ENCODE peak calls at places on chromosomes 12 and 14, in nine cellular contexts. One of them, this sample, is unnamed.

GRCh38 chr12:26721800-26722199 is 111.2 kb downstream of the ITPR2 start:
- DNase-seq in NT2/D1: no peak
- DNase-seq in activated B cell treated with CpG ODN at 0.5 μM for 24 hours: no peak
- DNase-seq in brain microvascular endothelial cell: no peak
- DNase-seq in NCI-H748 treated with DMSO at 0.1 percent for 48 hours: no peak
- DNase-seq in occipital lobe: no peak
- DNase-seq in astrocyte of the hippocampus: no peak
- DNase-seq in GM23248: peak
- DNase-seq in amniotic epithelial cell: no peak
- DNase-seq in this sample: no peak

GRCh38 chr12:44403185-44403584 is 472.9 kb downstream of the NELL2 start:
- DNase-seq in NT2/D1: no peak
- DNase-seq in activated B cell treated with CpG ODN at 0.5 μM for 24 hours: no peak
- DNase-seq in brain microvascular endothelial cell: no peak
- DNase-seq in NCI-H748 treated with DMSO at 0.1 percent for 48 hours: no peak
- DNase-seq in occipital lobe: no peak
- DNase-seq in astrocyte of the hippocampus: no peak
- DNase-seq in GM23248: no peak
- DNase-seq in amniotic epithelial cell: no peak
- DNase-seq in this sample: no peak

GRCh38 chr12:22100952-22101748 is 55.1 kb downstream of the CMAS start:
- DNase-seq in NT2/D1: peak
- DNase-seq in activated B cell treated with CpG ODN at 0.5 μM for 24 hours: no peak
- DNase-seq in brain microvascular endothelial cell: peak
- DNase-seq in NCI-H748 treated with DMSO at 0.1 percent for 48 hours: peak
- DNase-seq in occipital lobe: no peak
- DNase-seq in astrocyte of the hippocampus: peak
- DNase-seq in GM23248: peak
- DNase-seq in amniotic epithelial cell: peak
- DNase-seq in this sample: no peak

GRCh38 chr14:50410921-50411320 is 14.2 kb upstream of the CDKL1 start:
- DNase-seq in NT2/D1: no peak
- DNase-seq in activated B cell treated with CpG ODN at 0.5 μM for 24 hours: no peak
- DNase-seq in brain microvascular endothelial cell: no peak
- DNase-seq in NCI-H748 treated with DMSO at 0.1 percent for 48 hours: no peak
- DNase-seq in occipital lobe: no peak
- DNase-seq in astrocyte of the hippocampus: peak
- DNase-seq in GM23248: peak
- DNase-seq in amniotic epithelial cell: peak
- DNase-seq in this sample: no peak

GRCh38 chr12:91357381-91357780 is 174.8 kb upstream of the DCN start:
- DNase-seq in NT2/D1: no peak
- DNase-seq in activated B cell treated with CpG ODN at 0.5 μM for 24 hours: no peak
- DNase-seq in brain microvascular endothelial cell: no peak
- DNase-seq in NCI-H748 treated with DMSO at 0.1 percent for 48 hours: no peak
- DNase-seq in occipital lobe: no peak
- DNase-seq in astrocyte of the hippocampus: no peak
- DNase-seq in GM23248: no peak
- DNase-seq in amniotic epithelial cell: peak
- DNase-seq in this sample: no peak

GRCh38 chr12:132839558-132840235 is 11.0 kb upstream of the GOLGA3 start:
- DNase-seq in NT2/D1: no peak
- DNase-seq in activated B cell treated with CpG ODN at 0.5 μM for 24 hours: no peak
- DNase-seq in brain microvascular endothelial cell: no peak
- DNase-seq in NCI-H748 treated with DMSO at 0.1 percent for 48 hours: no peak
- DNase-seq in occipital lobe: no peak
- DNase-seq in astrocyte of the hippocampus: no peak
- DNase-seq in GM23248: no peak
- DNase-seq in amniotic epithelial cell: no peak
- DNase-seq in this sample: no peak

GRCh38 chr12:22812531-22812930 is 187.6 kb downstream of the ETNK1 start:
- DNase-seq in NT2/D1: no peak
- DNase-seq in activated B cell treated with CpG ODN at 0.5 μM for 24 hours: no peak
- DNase-seq in brain microvascular endothelial cell: no peak
- DNase-seq in NCI-H748 treated with DMSO at 0.1 percent for 48 hours: no peak
- DNase-seq in occipital lobe: no peak
- DNase-seq in astrocyte of the hippocampus: no peak
- DNase-seq in GM23248: no peak
- DNase-seq in amniotic epithelial cell: no peak
- DNase-seq in this sample: no peak

GRCh38 chr12:102567031-102567985 is 86.9 kb upstream of the IGF1 start:
- DNase-seq in NT2/D1: no peak
- DNase-seq in activated B cell treated with CpG ODN at 0.5 μM for 24 hours: no peak
- DNase-seq in brain microvascular endothelial cell: peak
- DNase-seq in NCI-H748 treated with DMSO at 0.1 percent for 48 hours: no peak
- DNase-seq in occipital lobe: no peak
- DNase-seq in astrocyte of the hippocampus: peak
- DNase-seq in GM23248: peak
- DNase-seq in amniotic epithelial cell: peak
- DNase-seq in this sample: peak

GRCh38 chr14:102774391-102775153 is 2.7 kb upstream of the TRAF3 start:
- DNase-seq in NT2/D1: peak
- DNase-seq in activated B cell treated with CpG ODN at 0.5 μM for 24 hours: peak
- DNase-seq in brain microvascular endothelial cell: peak
- DNase-seq in NCI-H748 treated with DMSO at 0.1 percent for 48 hours: peak
- DNase-seq in occipital lobe: no peak
- DNase-seq in astrocyte of the hippocampus: peak
- DNase-seq in GM23248: peak
- DNase-seq in amniotic epithelial cell: peak
- DNase-seq in this sample: no peak

GRCh38 chr12:11992515-11992914 is 78.2 kb upstream of the BCL2L14 start:
- DNase-seq in NT2/D1: no peak
- DNase-seq in activated B cell treated with CpG ODN at 0.5 μM for 24 hours: no peak
- DNase-seq in brain microvascular endothelial cell: no peak
- DNase-seq in NCI-H748 treated with DMSO at 0.1 percent for 48 hours: no peak
- DNase-seq in occipital lobe: no peak
- DNase-seq in astrocyte of the hippocampus: no peak
- DNase-seq in GM23248: no peak
- DNase-seq in amniotic epithelial cell: no peak
- DNase-seq in this sample: no peak

GRCh38 chr14:103057028-103057371 is 349 bp downstream of the CDC42BPB start:
- DNase-seq in NT2/D1: no peak
- DNase-seq in activated B cell treated with CpG ODN at 0.5 μM for 24 hours: no peak
- DNase-seq in brain microvascular endothelial cell: no peak
- DNase-seq in NCI-H748 treated with DMSO at 0.1 percent for 48 hours: no peak
- DNase-seq in occipital lobe: no peak
- DNase-seq in astrocyte of the hippocampus: no peak
- DNase-seq in GM23248: no peak
- DNase-seq in amniotic epithelial cell: peak
- DNase-seq in this sample: no peak

GRCh38 chr12:54989829-54990228 is 5.3 kb upstream of the TESPA1 start:
- DNase-seq in NT2/D1: no peak
- DNase-seq in activated B cell treated with CpG ODN at 0.5 μM for 24 hours: no peak
- DNase-seq in brain microvascular endothelial cell: no peak
- DNase-seq in NCI-H748 treated with DMSO at 0.1 percent for 48 hours: no peak
- DNase-seq in occipital lobe: peak
- DNase-seq in astrocyte of the hippocampus: no peak
- DNase-seq in GM23248: no peak
- DNase-seq in amniotic epithelial cell: no peak
- DNase-seq in this sample: no peak

GRCh38 chr14:23399591-23399990 is 8.5 kb downstream of the MYH6 start:
- DNase-seq in NT2/D1: no peak
- DNase-seq in activated B cell treated with CpG ODN at 0.5 μM for 24 hours: no peak
- DNase-seq in brain microvascular endothelial cell: no peak
- DNase-seq in NCI-H748 treated with DMSO at 0.1 percent for 48 hours: no peak
- DNase-seq in occipital lobe: no peak
- DNase-seq in astrocyte of the hippocampus: no peak
- DNase-seq in GM23248: no peak
- DNase-seq in amniotic epithelial cell: peak
- DNase-seq in this sample: no peak

GRCh38 chr14:58243790-58244555 is 670 bp upstream of the PSMA3 start:
- DNase-seq in NT2/D1: no peak
- DNase-seq in activated B cell treated with CpG ODN at 0.5 μM for 24 hours: no peak
- DNase-seq in brain microvascular endothelial cell: no peak
- DNase-seq in NCI-H748 treated with DMSO at 0.1 percent for 48 hours: peak
- DNase-seq in occipital lobe: no peak
- DNase-seq in astrocyte of the hippocampus: peak
- DNase-seq in GM23248: peak
- DNase-seq in amniotic epithelial cell: no peak
- DNase-seq in this sample: peak

GRCh38 chr12:49188205-49188915 is 520 bp downstream of the TUBA1A start:
- DNase-seq in NT2/D1: peak
- DNase-seq in activated B cell treated with CpG ODN at 0.5 μM for 24 hours: peak
- DNase-seq in brain microvascular endothelial cell: peak
- DNase-seq in NCI-H748 treated with DMSO at 0.1 percent for 48 hours: peak
- DNase-seq in occipital lobe: peak
- DNase-seq in astrocyte of the hippocampus: peak
- DNase-seq in GM23248: peak
- DNase-seq in amniotic epithelial cell: peak
- DNase-seq in this sample: peak

GRCh38 chr14:20522332-20522731 is 17.0 kb downstream of the RNASE10 start:
- DNase-seq in NT2/D1: no peak
- DNase-seq in activated B cell treated with CpG ODN at 0.5 μM for 24 hours: no peak
- DNase-seq in brain microvascular endothelial cell: no peak
- DNase-seq in NCI-H748 treated with DMSO at 0.1 percent for 48 hours: no peak
- DNase-seq in occipital lobe: no peak
- DNase-seq in astrocyte of the hippocampus: no peak
- DNase-seq in GM23248: no peak
- DNase-seq in amniotic epithelial cell: peak
- DNase-seq in this sample: no peak

GRCh38 chr14:57870686-57871457 is 5.0 kb upstream of the SLC35F4 start:
- DNase-seq in NT2/D1: no peak
- DNase-seq in activated B cell treated with CpG ODN at 0.5 μM for 24 hours: no peak
- DNase-seq in brain microvascular endothelial cell: no peak
- DNase-seq in NCI-H748 treated with DMSO at 0.1 percent for 48 hours: no peak
- DNase-seq in occipital lobe: no peak
- DNase-seq in astrocyte of the hippocampus: no peak
- DNase-seq in GM23248: no peak
- DNase-seq in amniotic epithelial cell: no peak
- DNase-seq in this sample: no peak

GRCh38 chr14:53953002-53953827 is 3.4 kb downstream of the BMP4 start:
- DNase-seq in NT2/D1: no peak
- DNase-seq in activated B cell treated with CpG ODN at 0.5 μM for 24 hours: no peak
- DNase-seq in brain microvascular endothelial cell: peak
- DNase-seq in NCI-H748 treated with DMSO at 0.1 percent for 48 hours: peak
- DNase-seq in occipital lobe: peak
- DNase-seq in astrocyte of the hippocampus: peak
- DNase-seq in GM23248: peak
- DNase-seq in amniotic epithelial cell: peak
- DNase-seq in this sample: no peak

GRCh38 chr12:110937104-110937641 is 16.8 kb upstream of the MYL2 start:
- DNase-seq in NT2/D1: peak
- DNase-seq in activated B cell treated with CpG ODN at 0.5 μM for 24 hours: peak
- DNase-seq in brain microvascular endothelial cell: peak
- DNase-seq in NCI-H748 treated with DMSO at 0.1 percent for 48 hours: peak
- DNase-seq in occipital lobe: peak
- DNase-seq in astrocyte of the hippocampus: peak
- DNase-seq in GM23248: peak
- DNase-seq in amniotic epithelial cell: peak
- DNase-seq in this sample: no peak

GRCh38 chr12:11849752-11850504 is 200.5 kb downstream of the ETV6 start:
- DNase-seq in NT2/D1: no peak
- DNase-seq in activated B cell treated with CpG ODN at 0.5 μM for 24 hours: no peak
- DNase-seq in brain microvascular endothelial cell: no peak
- DNase-seq in NCI-H748 treated with DMSO at 0.1 percent for 48 hours: no peak
- DNase-seq in occipital lobe: no peak
- DNase-seq in astrocyte of the hippocampus: no peak
- DNase-seq in GM23248: no peak
- DNase-seq in amniotic epithelial cell: no peak
- DNase-seq in this sample: no peak

GRCh38 chr12:2288001-2288400 is 235.2 kb downstream of the CACNA1C start:
- DNase-seq in NT2/D1: no peak
- DNase-seq in activated B cell treated with CpG ODN at 0.5 μM for 24 hours: no peak
- DNase-seq in brain microvascular endothelial cell: no peak
- DNase-seq in NCI-H748 treated with DMSO at 0.1 percent for 48 hours: no peak
- DNase-seq in occipital lobe: no peak
- DNase-seq in astrocyte of the hippocampus: no peak
- DNase-seq in GM23248: peak
- DNase-seq in amniotic epithelial cell: peak
- DNase-seq in this sample: no peak

GRCh38 chr12:75378354-75378753 is 12.5 kb upstream of the GLIPR1L2 start:
- DNase-seq in NT2/D1: no peak
- DNase-seq in activated B cell treated with CpG ODN at 0.5 μM for 24 hours: no peak
- DNase-seq in brain microvascular endothelial cell: no peak
- DNase-seq in NCI-H748 treated with DMSO at 0.1 percent for 48 hours: no peak
- DNase-seq in occipital lobe: no peak
- DNase-seq in astrocyte of the hippocampus: no peak
- DNase-seq in GM23248: peak
- DNase-seq in amniotic epithelial cell: peak
- DNase-seq in this sample: no peak

GRCh38 chr12:77049767-77050353 is 15.5 kb downstream of the E2F7 start:
- DNase-seq in NT2/D1: peak
- DNase-seq in activated B cell treated with CpG ODN at 0.5 μM for 24 hours: no peak
- DNase-seq in brain microvascular endothelial cell: peak
- DNase-seq in NCI-H748 treated with DMSO at 0.1 percent for 48 hours: peak
- DNase-seq in occipital lobe: no peak
- DNase-seq in astrocyte of the hippocampus: peak
- DNase-seq in GM23248: peak
- DNase-seq in amniotic epithelial cell: peak
- DNase-seq in this sample: no peak

GRCh38 chr14:32075636-32076277 is 1.3 kb upstream of the ARHGAP5 start:
- DNase-seq in NT2/D1: no peak
- DNase-seq in activated B cell treated with CpG ODN at 0.5 μM for 24 hours: no peak
- DNase-seq in brain microvascular endothelial cell: peak
- DNase-seq in NCI-H748 treated with DMSO at 0.1 percent for 48 hours: no peak
- DNase-seq in occipital lobe: no peak
- DNase-seq in astrocyte of the hippocampus: no peak
- DNase-seq in GM23248: peak
- DNase-seq in amniotic epithelial cell: peak
- DNase-seq in this sample: no peak

GRCh38 chr14:99681832-99682148 is 2.3 kb upstream of the CYP46A1 start:
- DNase-seq in NT2/D1: no peak
- DNase-seq in activated B cell treated with CpG ODN at 0.5 μM for 24 hours: no peak
- DNase-seq in brain microvascular endothelial cell: no peak
- DNase-seq in NCI-H748 treated with DMSO at 0.1 percent for 48 hours: no peak
- DNase-seq in occipital lobe: no peak
- DNase-seq in astrocyte of the hippocampus: no peak
- DNase-seq in GM23248: no peak
- DNase-seq in amniotic epithelial cell: no peak
- DNase-seq in this sample: no peak

GRCh38 chr12:90978117-90978770 is 23.3 kb upstream of the CCER1 start:
- DNase-seq in NT2/D1: no peak
- DNase-seq in activated B cell treated with CpG ODN at 0.5 μM for 24 hours: no peak
- DNase-seq in brain microvascular endothelial cell: peak
- DNase-seq in NCI-H748 treated with DMSO at 0.1 percent for 48 hours: peak
- DNase-seq in occipital lobe: no peak
- DNase-seq in astrocyte of the hippocampus: peak
- DNase-seq in GM23248: peak
- DNase-seq in amniotic epithelial cell: peak
- DNase-seq in this sample: no peak

GRCh38 chr12:80830533-80831088 is 107.1 kb downstream of the LIN7A start:
- DNase-seq in NT2/D1: no peak
- DNase-seq in activated B cell treated with CpG ODN at 0.5 μM for 24 hours: no peak
- DNase-seq in brain microvascular endothelial cell: no peak
- DNase-seq in NCI-H748 treated with DMSO at 0.1 percent for 48 hours: no peak
- DNase-seq in occipital lobe: no peak
- DNase-seq in astrocyte of the hippocampus: no peak
- DNase-seq in GM23248: no peak
- DNase-seq in amniotic epithelial cell: no peak
- DNase-seq in this sample: no peak

GRCh38 chr12:46413368-46413767 is 40.8 kb upstream of the SLC38A2 start:
- DNase-seq in NT2/D1: no peak
- DNase-seq in activated B cell treated with CpG ODN at 0.5 μM for 24 hours: no peak
- DNase-seq in brain microvascular endothelial cell: no peak
- DNase-seq in NCI-H748 treated with DMSO at 0.1 percent for 48 hours: no peak
- DNase-seq in occipital lobe: no peak
- DNase-seq in astrocyte of the hippocampus: no peak
- DNase-seq in GM23248: no peak
- DNase-seq in amniotic epithelial cell: no peak
- DNase-seq in this sample: no peak

GRCh38 chr14:54498095-54498531 is 9.3 kb upstream of the GMFB start:
- DNase-seq in NT2/D1: no peak
- DNase-seq in activated B cell treated with CpG ODN at 0.5 μM for 24 hours: no peak
- DNase-seq in brain microvascular endothelial cell: no peak
- DNase-seq in NCI-H748 treated with DMSO at 0.1 percent for 48 hours: no peak
- DNase-seq in occipital lobe: no peak
- DNase-seq in astrocyte of the hippocampus: no peak
- DNase-seq in GM23248: no peak
- DNase-seq in amniotic epithelial cell: no peak
- DNase-seq in this sample: no peak

GRCh38 chr12:60123443-60124000 is 527.7 kb downstream of the SLC16A7 start:
- DNase-seq in NT2/D1: no peak
- DNase-seq in activated B cell treated with CpG ODN at 0.5 μM for 24 hours: no peak
- DNase-seq in brain microvascular endothelial cell: no peak
- DNase-seq in NCI-H748 treated with DMSO at 0.1 percent for 48 hours: no peak
- DNase-seq in occipital lobe: no peak
- DNase-seq in astrocyte of the hippocampus: no peak
- DNase-seq in GM23248: peak
- DNase-seq in amniotic epithelial cell: peak
- DNase-seq in this sample: no peak

GRCh38 chr12:11771895-11772502 is 122.5 kb downstream of the ETV6 start:
- DNase-seq in NT2/D1: no peak
- DNase-seq in activated B cell treated with CpG ODN at 0.5 μM for 24 hours: no peak
- DNase-seq in brain microvascular endothelial cell: peak
- DNase-seq in NCI-H748 treated with DMSO at 0.1 percent for 48 hours: no peak
- DNase-seq in occipital lobe: no peak
- DNase-seq in astrocyte of the hippocampus: peak
- DNase-seq in GM23248: no peak
- DNase-seq in amniotic epithelial cell: peak
- DNase-seq in this sample: no peak

This sample was measured in HS-5.